ENCODE peak calls at places on chromosomes 1 and 21, in four cellular contexts. One of them, this sample, is unnamed.
A peak's percentile ranks its signal among the peaks of the same experiment; 100 is the strongest.

GRCh38 chr21:40445349-40445921 is 401.5 kb downstream of the DSCAM start:
- DNase-seq in endodermal cell: no peak
- DNase-seq in CD4-positive, alpha-beta memory T cell: no peak
- DNase-seq in fibroblast of lung: no peak
- DNase-seq in this sample: no peak

GRCh38 chr1:231966983-231967382 is 340.4 kb downstream of the DISC1 start:
- DNase-seq in endodermal cell: peak; percentile 62
- DNase-seq in CD4-positive, alpha-beta memory T cell: no peak
- DNase-seq in fibroblast of lung: no peak
- DNase-seq in this sample: no peak

GRCh38 chr21:33362044-33362555 is 37.3 kb downstream of the IFNAR1 start:
- DNase-seq in endodermal cell: peak; percentile 78
- DNase-seq in CD4-positive, alpha-beta memory T cell: peak; percentile 88
- DNase-seq in fibroblast of lung: no peak
- DNase-seq in this sample: peak; percentile 84

GRCh38 chr1:15848143-15848928 is 829 bp downstream of the SPEN start:
- DNase-seq in endodermal cell: peak; percentile 74
- DNase-seq in CD4-positive, alpha-beta memory T cell: peak; percentile 59
- DNase-seq in fibroblast of lung: no peak
- DNase-seq in this sample: peak; percentile 51

GRCh38 chr21:41713495-41714281 is 53.2 kb downstream of the RIPK4 start:
- DNase-seq in endodermal cell: no peak
- DNase-seq in CD4-positive, alpha-beta memory T cell: no peak
- DNase-seq in fibroblast of lung: no peak
- DNase-seq in this sample: no peak

GRCh38 chr1:221575605-221576004 is 166.3 kb downstream of the DUSP10 start:
- DNase-seq in endodermal cell: no peak
- DNase-seq in CD4-positive, alpha-beta memory T cell: no peak
- DNase-seq in fibroblast of lung: peak; percentile 42
- DNase-seq in this sample: no peak

GRCh38 chr1:230113605-230114241 is 46.7 kb downstream of the GALNT2 start:
- DNase-seq in endodermal cell: peak; percentile 53
- DNase-seq in CD4-positive, alpha-beta memory T cell: no peak
- DNase-seq in fibroblast of lung: peak; percentile 99
- DNase-seq in this sample: no peak

GRCh38 chr1:158076461-158076860 is 83.0 kb downstream of the KIRREL1 start:
- DNase-seq in endodermal cell: no peak
- DNase-seq in CD4-positive, alpha-beta memory T cell: no peak
- DNase-seq in fibroblast of lung: no peak
- DNase-seq in this sample: no peak

GRCh38 chr1:115090547-115090946 is 1.2 kb upstream of the TSPAN2 start:
- DNase-seq in endodermal cell: peak; percentile 79
- DNase-seq in CD4-positive, alpha-beta memory T cell: no peak
- DNase-seq in fibroblast of lung: peak; percentile 43
- DNase-seq in this sample: no peak

GRCh38 chr1:239636321-239636720 is 250.0 kb downstream of the CHRM3 start:
- DNase-seq in endodermal cell: no peak
- DNase-seq in CD4-positive, alpha-beta memory T cell: no peak
- DNase-seq in fibroblast of lung: no peak
- DNase-seq in this sample: no peak

DNA sequence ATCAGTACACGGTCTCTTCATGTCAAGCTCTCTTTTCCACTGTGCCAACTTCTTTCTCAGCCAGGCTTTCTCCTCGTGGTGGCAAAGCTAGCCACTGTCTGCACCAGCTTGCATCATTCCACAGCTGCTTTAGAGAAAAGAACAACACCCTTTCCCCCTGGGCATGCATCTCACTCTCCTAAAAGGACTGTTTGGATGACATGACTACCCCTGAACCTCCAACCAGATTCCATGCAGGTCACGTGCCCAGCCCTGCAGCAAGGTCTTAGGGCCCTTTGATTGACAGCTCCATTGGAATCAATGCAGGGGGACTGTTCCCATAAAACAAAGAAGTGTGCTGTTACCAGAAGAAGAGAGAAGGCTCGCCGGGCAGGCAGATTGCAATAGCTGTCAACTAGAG is 24.5 kb downstream of the KCNA2 start:
- DNase-seq in endodermal cell: no peak
- DNase-seq in CD4-positive, alpha-beta memory T cell: no peak
- DNase-seq in fibroblast of lung: no peak
- DNase-seq in this sample: no peak
- H3K27ac ChIP-seq in endodermal cell: peak overlapping the region; percentile 76
- H3K27ac ChIP-seq in CD4-positive, alpha-beta memory T cell: no peak overlapping the region
- H3K27ac ChIP-seq in fibroblast of lung: no peak overlapping the region
- H3K27ac ChIP-seq in this sample: no peak overlapping the region

DNA sequence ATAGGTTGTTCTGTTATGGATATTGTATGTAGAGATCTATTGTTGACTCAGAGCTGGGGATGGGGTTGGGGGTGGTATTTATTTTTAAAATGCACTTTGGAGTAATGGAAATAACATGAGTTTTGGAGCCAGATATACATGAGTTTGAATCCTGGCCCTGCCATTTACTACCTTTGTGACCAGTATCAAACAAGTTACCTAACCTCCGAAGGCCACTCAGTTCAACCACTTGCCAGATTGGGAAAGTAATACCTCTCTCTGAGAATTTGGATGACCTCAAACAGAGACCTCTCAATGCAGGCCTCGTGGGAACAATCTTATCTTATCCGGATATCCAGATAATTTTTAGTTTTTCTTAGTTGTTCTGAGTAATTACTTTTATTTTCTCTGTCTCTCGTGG is 181.0 kb downstream of the FGGY start:
- DNase-seq in endodermal cell: no peak
- DNase-seq in CD4-positive, alpha-beta memory T cell: no peak
- DNase-seq in fibroblast of lung: no peak
- DNase-seq in this sample: no peak
- H3K27ac ChIP-seq in endodermal cell: no peak overlapping the region
- H3K27ac ChIP-seq in CD4-positive, alpha-beta memory T cell: no peak overlapping the region
- H3K27ac ChIP-seq in fibroblast of lung: no peak overlapping the region
- H3K27ac ChIP-seq in this sample: no peak overlapping the region

DNA sequence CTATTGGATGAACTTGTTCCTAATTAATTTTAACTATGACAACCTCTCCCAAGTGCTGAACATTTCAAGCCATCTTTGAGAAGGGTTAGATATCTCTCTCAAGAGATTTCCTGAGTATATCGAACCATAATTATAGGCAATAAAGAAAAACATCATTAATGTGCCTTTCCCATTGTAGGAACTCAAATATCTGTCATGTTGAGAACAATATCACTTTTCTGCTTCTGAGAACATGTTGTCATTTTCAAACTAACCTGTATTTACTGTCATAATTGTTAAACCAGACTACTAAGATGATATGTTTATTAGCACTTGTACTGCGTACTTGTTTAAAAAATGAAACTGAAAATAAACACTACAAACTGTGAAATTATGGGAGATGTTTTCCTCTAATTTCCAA is 4.3 kb downstream of the EPS15 start:
- DNase-seq in endodermal cell: no peak
- DNase-seq in CD4-positive, alpha-beta memory T cell: no peak
- DNase-seq in fibroblast of lung: no peak
- DNase-seq in this sample: no peak
- H3K27ac ChIP-seq in endodermal cell: no peak overlapping the region
- H3K27ac ChIP-seq in CD4-positive, alpha-beta memory T cell: peak overlapping the region; percentile 69
- H3K27ac ChIP-seq in fibroblast of lung: no peak overlapping the region
- H3K27ac ChIP-seq in this sample: peak overlapping the region; percentile 29

DNA sequence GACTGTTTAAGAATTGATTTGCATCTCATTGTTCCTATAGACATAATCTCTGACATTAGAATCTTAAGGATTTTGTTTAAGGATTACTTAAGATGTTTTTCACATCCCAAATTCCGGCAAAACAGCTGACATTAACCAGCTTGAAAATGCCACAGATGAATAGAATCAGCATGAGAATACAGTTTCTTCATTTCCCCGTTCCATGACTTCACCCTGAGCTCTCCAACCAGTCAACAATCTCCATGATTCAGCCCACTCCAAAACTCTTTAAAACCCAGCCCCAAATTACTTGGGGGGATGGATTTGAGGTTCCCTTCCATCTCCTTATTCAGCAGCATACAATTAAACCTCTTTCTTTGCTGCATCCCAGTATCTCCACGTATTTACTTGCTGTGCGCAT is 201.0 kb downstream of the LYPLAL1 start:
- DNase-seq in endodermal cell: no peak
- DNase-seq in CD4-positive, alpha-beta memory T cell: no peak
- DNase-seq in fibroblast of lung: peak; percentile 57
- DNase-seq in this sample: no peak
- H3K27ac ChIP-seq in endodermal cell: no peak overlapping the region
- H3K27ac ChIP-seq in CD4-positive, alpha-beta memory T cell: no peak overlapping the region
- H3K27ac ChIP-seq in fibroblast of lung: no peak overlapping the region
- H3K27ac ChIP-seq in this sample: no peak overlapping the region

GRCh38 chr1:44409019-44409602 is 4.1 kb downstream of the RNF220 start:
- DNase-seq in endodermal cell: no peak
- DNase-seq in CD4-positive, alpha-beta memory T cell: no peak
- DNase-seq in fibroblast of lung: peak; percentile 21
- DNase-seq in this sample: no peak
- H3K27ac ChIP-seq in endodermal cell: no peak overlapping the region
- H3K27ac ChIP-seq in CD4-positive, alpha-beta memory T cell: no peak overlapping the region
- H3K27ac ChIP-seq in fibroblast of lung: no peak overlapping the region
- H3K27ac ChIP-seq in this sample: no peak overlapping the region

DNA sequence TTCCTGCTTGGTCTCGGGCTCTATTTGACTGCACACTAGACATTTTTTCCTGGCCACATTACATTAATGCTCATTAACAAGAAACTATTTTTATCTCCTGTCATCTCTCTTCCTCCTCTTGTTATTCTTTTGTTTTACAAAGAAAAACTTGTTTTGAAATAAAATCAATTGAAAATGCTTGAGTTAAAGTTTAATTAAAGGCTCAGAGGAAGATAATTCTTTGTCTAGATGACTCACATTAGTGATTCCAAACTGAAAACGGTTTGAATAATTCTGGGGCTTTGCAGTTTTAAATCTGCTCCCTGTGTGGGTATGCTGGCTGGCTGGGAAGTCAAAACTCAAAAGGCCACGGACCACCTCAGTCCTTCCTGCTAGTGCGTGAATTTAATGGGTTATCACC is 29.6 kb downstream of the RGS5 start:
- DNase-seq in endodermal cell: no peak
- DNase-seq in CD4-positive, alpha-beta memory T cell: no peak
- DNase-seq in fibroblast of lung: peak; percentile 19
- DNase-seq in this sample: no peak
- H3K27ac ChIP-seq in endodermal cell: no peak overlapping the region
- H3K27ac ChIP-seq in CD4-positive, alpha-beta memory T cell: no peak overlapping the region
- H3K27ac ChIP-seq in fibroblast of lung: peak overlapping the region; percentile 6
- H3K27ac ChIP-seq in this sample: no peak overlapping the region

DNA sequence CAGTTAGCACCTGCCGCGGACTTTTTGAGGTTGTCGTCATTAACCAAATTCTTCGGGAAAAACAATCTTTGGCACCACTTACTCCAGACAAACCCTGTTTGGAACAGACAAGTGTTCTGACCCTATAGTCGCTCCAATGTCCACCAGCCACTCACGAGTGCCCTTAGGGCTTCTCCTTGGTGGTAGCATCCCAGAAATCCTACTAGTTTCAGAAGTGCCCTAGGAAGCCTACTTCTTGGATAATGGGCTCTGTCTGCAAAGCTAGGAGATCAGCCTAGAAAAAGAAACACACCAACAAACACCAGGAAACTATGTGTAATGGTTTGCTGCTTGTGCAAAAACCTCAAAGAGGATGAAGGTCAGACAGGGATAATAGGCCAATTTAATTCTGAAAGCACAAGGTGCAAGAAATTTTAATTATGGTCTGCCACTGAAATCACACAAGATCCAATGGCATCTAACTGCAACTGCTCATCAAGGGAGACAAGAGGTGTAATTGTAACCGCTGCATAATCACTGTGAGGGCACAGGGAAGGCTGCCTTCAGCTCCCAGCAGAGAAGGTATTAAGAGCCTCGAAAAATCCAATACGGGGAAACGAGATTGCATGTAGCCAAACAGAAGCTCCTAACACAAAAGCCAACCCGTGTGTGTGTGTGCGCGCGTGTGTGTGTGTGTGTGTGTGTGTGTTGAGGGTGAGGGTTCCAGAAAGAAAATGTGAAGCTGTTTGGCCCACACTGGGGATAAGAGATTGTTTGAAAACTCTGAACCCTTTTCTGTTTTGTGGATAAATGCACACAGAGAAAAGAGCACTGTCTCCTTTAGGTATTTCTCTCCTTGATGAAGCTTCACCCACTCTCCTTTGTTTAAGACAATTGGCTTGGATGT is 2.2 kb downstream of the WLS start:
- DNase-seq in endodermal cell: peak; percentile 63
- DNase-seq in CD4-positive, alpha-beta memory T cell: no peak
- DNase-seq in fibroblast of lung: peak; percentile 62
- DNase-seq in this sample: no peak
- H3K27ac ChIP-seq in endodermal cell: peak overlapping the region; percentile 28
- H3K27ac ChIP-seq in CD4-positive, alpha-beta memory T cell: no peak overlapping the region
- H3K27ac ChIP-seq in fibroblast of lung: peak overlapping the region; percentile 86
- H3K27ac ChIP-seq in this sample: no peak overlapping the region

GRCh38 chr1:40161888-40162397 is 756 bp downstream of the RLF start:
- DNase-seq in endodermal cell: no peak
- DNase-seq in CD4-positive, alpha-beta memory T cell: no peak
- DNase-seq in fibroblast of lung: no peak
- DNase-seq in this sample: no peak
- H3K27ac ChIP-seq in endodermal cell: peak overlapping the region; percentile 86
- H3K27ac ChIP-seq in CD4-positive, alpha-beta memory T cell: peak overlapping the region; percentile 97
- H3K27ac ChIP-seq in fibroblast of lung: peak overlapping the region; percentile 97
- H3K27ac ChIP-seq in this sample: peak overlapping the region; percentile 98

GRCh38 chr1:117563492-117563875 is 42.4 kb upstream of the TENT5C start:
- DNase-seq in endodermal cell: no peak
- DNase-seq in CD4-positive, alpha-beta memory T cell: no peak
- DNase-seq in fibroblast of lung: no peak
- DNase-seq in this sample: no peak
- H3K27ac ChIP-seq in endodermal cell: no peak overlapping the region
- H3K27ac ChIP-seq in CD4-positive, alpha-beta memory T cell: no peak overlapping the region
- H3K27ac ChIP-seq in fibroblast of lung: no peak overlapping the region
- H3K27ac ChIP-seq in this sample: no peak overlapping the region